ENCODE peak calls at places on chromosomes 6 and 20, in six cellular contexts. One of them, this sample, is unnamed.

GRCh38 chr6:28771401-28772267 is 152.2 kb downstream of the TRIM27 start:
- DNase-seq in mesothelial cell of epicardium: no peak
- DNase-seq in amygdala: no peak
- DNase-seq in stimulated activated naive CD8-positive, alpha-beta T cell treated with anti-CD3 and anti-CD28 coated beads, Interleukin-15, Interleukin-2, amounts not matched to agents 100 U/mL and 50 U/mL, for 24 hours: no peak
- DNase-seq in KBM-7: peak; percentile 55
- DNase-seq in kidney tubule cell: no peak
- DNase-seq in this sample: no peak

GRCh38 chr6:19312291-19312978 is 524.7 kb upstream of the ID4 start:
- DNase-seq in stimulated activated naive CD8-positive, alpha-beta T cell treated with anti-CD3 and anti-CD28 coated beads, Interleukin-15, Interleukin-2, amounts not matched to agents 100 U/mL and 50 U/mL, for 24 hours: no peak
- DNase-seq in kidney tubule cell: no peak
- DNase-seq in mesothelial cell of epicardium: no peak
- DNase-seq in amygdala: no peak
- DNase-seq in KBM-7: no peak
- DNase-seq in this sample: no peak

GRCh38 chr6:113276631-113277030 is 580.5 kb upstream of the MARCKS start:
- DNase-seq in kidney tubule cell: no peak
- DNase-seq in mesothelial cell of epicardium: no peak
- DNase-seq in stimulated activated naive CD8-positive, alpha-beta T cell treated with anti-CD3 and anti-CD28 coated beads, Interleukin-15, Interleukin-2, amounts not matched to agents 100 U/mL and 50 U/mL, for 24 hours: no peak
- DNase-seq in KBM-7: no peak
- DNase-seq in amygdala: no peak
- DNase-seq in this sample: no peak

GRCh38 chr6:48032156-48032555 is 78.8 kb downstream of the PTCHD4 start:
- DNase-seq in KBM-7: no peak
- DNase-seq in amygdala: no peak
- DNase-seq in mesothelial cell of epicardium: no peak
- DNase-seq in stimulated activated naive CD8-positive, alpha-beta T cell treated with anti-CD3 and anti-CD28 coated beads, Interleukin-15, Interleukin-2, amounts not matched to agents 100 U/mL and 50 U/mL, for 24 hours: no peak
- DNase-seq in kidney tubule cell: peak; percentile 62
- DNase-seq in this sample: no peak

GRCh38 chr6:125598422-125598821 is 151.0 kb upstream of the HEY2 start:
- DNase-seq in kidney tubule cell: peak; percentile 72
- DNase-seq in KBM-7: peak; percentile 10
- DNase-seq in stimulated activated naive CD8-positive, alpha-beta T cell treated with anti-CD3 and anti-CD28 coated beads, Interleukin-15, Interleukin-2, amounts not matched to agents 100 U/mL and 50 U/mL, for 24 hours: no peak
- DNase-seq in mesothelial cell of epicardium: no peak
- DNase-seq in amygdala: no peak
- DNase-seq in this sample: peak; percentile 21

GRCh38 chr6:142112451-142113061 is 20.2 kb upstream of the GJE1 start:
- DNase-seq in mesothelial cell of epicardium: peak; percentile 77
- DNase-seq in kidney tubule cell: peak; percentile 70
- DNase-seq in amygdala: no peak
- DNase-seq in stimulated activated naive CD8-positive, alpha-beta T cell treated with anti-CD3 and anti-CD28 coated beads, Interleukin-15, Interleukin-2, amounts not matched to agents 100 U/mL and 50 U/mL, for 24 hours: peak; percentile 82
- DNase-seq in KBM-7: peak; percentile 81
- DNase-seq in this sample: peak; percentile 18

GRCh38 chr6:138229072-138229471 is 10.8 kb upstream of the PBOV1 start:
- DNase-seq in KBM-7: no peak
- DNase-seq in amygdala: no peak
- DNase-seq in kidney tubule cell: no peak
- DNase-seq in stimulated activated naive CD8-positive, alpha-beta T cell treated with anti-CD3 and anti-CD28 coated beads, Interleukin-15, Interleukin-2, amounts not matched to agents 100 U/mL and 50 U/mL, for 24 hours: no peak
- DNase-seq in mesothelial cell of epicardium: no peak
- DNase-seq in this sample: no peak

GRCh38 chr6:130293800-130294199 is 71.0 kb upstream of the SAMD3 start:
- DNase-seq in amygdala: no peak
- DNase-seq in kidney tubule cell: peak; percentile 70
- DNase-seq in mesothelial cell of epicardium: no peak
- DNase-seq in KBM-7: peak; percentile 67
- DNase-seq in stimulated activated naive CD8-positive, alpha-beta T cell treated with anti-CD3 and anti-CD28 coated beads, Interleukin-15, Interleukin-2, amounts not matched to agents 100 U/mL and 50 U/mL, for 24 hours: peak; percentile 21
- DNase-seq in this sample: no peak

GRCh38 chr6:53673138-53673801 is 7.7 kb upstream of the KLHL31 start:
- DNase-seq in stimulated activated naive CD8-positive, alpha-beta T cell treated with anti-CD3 and anti-CD28 coated beads, Interleukin-15, Interleukin-2, amounts not matched to agents 100 U/mL and 50 U/mL, for 24 hours: no peak
- DNase-seq in KBM-7: no peak
- DNase-seq in mesothelial cell of epicardium: no peak
- DNase-seq in amygdala: no peak
- DNase-seq in kidney tubule cell: peak; percentile 87
- DNase-seq in this sample: no peak

GRCh38 chr20:53074811-53075314 is 102.7 kb downstream of the TSHZ2 start:
- DNase-seq in mesothelial cell of epicardium: no peak
- DNase-seq in stimulated activated naive CD8-positive, alpha-beta T cell treated with anti-CD3 and anti-CD28 coated beads, Interleukin-15, Interleukin-2, amounts not matched to agents 100 U/mL and 50 U/mL, for 24 hours: no peak
- DNase-seq in kidney tubule cell: no peak
- DNase-seq in KBM-7: no peak
- DNase-seq in amygdala: no peak
- DNase-seq in this sample: no peak

This sample was measured in NCI-H187.